ENCODE peak calls at places on chromosomes 2 and 18, in five cellular contexts. One of them, this sample, is unnamed.

GRCh38 chr2:162297925-162298552 is 20.4 kb downstream of the IFIH1 start:
- DNase-seq in neural crest cell: peak; percentile 74
- DNase-seq in tibial nerve: peak; percentile 100
- DNase-seq in stomach: peak; percentile 60
- DNase-seq in tibial artery: no peak
- DNase-seq in this sample: peak; percentile 72

GRCh38 chr2:155905640-155906039 is 426.9 kb downstream of the NR4A2 start:
- DNase-seq in tibial artery: no peak
- DNase-seq in stomach: no peak
- DNase-seq in tibial nerve: no peak
- DNase-seq in neural crest cell: no peak
- DNase-seq in this sample: no peak

GRCh38 chr2:218021536-218022071 is 18.8 kb upstream of the TNS1 start:
- DNase-seq in neural crest cell: no peak
- DNase-seq in tibial artery: peak; percentile 89
- DNase-seq in tibial nerve: no peak
- DNase-seq in stomach: no peak
- DNase-seq in this sample: no peak

GRCh38 chr2:227503433-227504406 is 31.8 kb downstream of the AGFG1 start:
- DNase-seq in stomach: peak; percentile 52
- DNase-seq in tibial artery: peak; percentile 73
- DNase-seq in neural crest cell: no peak
- DNase-seq in tibial nerve: no peak
- DNase-seq in this sample: peak; percentile 67

GRCh38 chr2:124609667-124610066 is 584.6 kb downstream of the CNTNAP5 start:
- DNase-seq in tibial artery: no peak
- DNase-seq in stomach: no peak
- DNase-seq in tibial nerve: no peak
- DNase-seq in neural crest cell: no peak
- DNase-seq in this sample: no peak

GRCh38 chr2:230906471-230907230 is 18.4 kb downstream of the GPR55 start:
- DNase-seq in tibial nerve: no peak
- DNase-seq in tibial artery: peak; percentile 58
- DNase-seq in stomach: peak; percentile 11
- DNase-seq in neural crest cell: no peak
- DNase-seq in this sample: no peak

GRCh38 chr2:3605013-3605961 is 10.4 kb downstream of the COLEC11 start:
- DNase-seq in tibial artery: peak; percentile 55
- DNase-seq in neural crest cell: no peak
- DNase-seq in stomach: no peak
- DNase-seq in tibial nerve: no peak
- DNase-seq in this sample: no peak

GRCh38 chr2:140273396-140273795 is 1493.2 kb upstream of the NXPH2 start:
- DNase-seq in tibial artery: no peak
- DNase-seq in neural crest cell: no peak
- DNase-seq in tibial nerve: no peak
- DNase-seq in stomach: no peak
- DNase-seq in this sample: no peak

GRCh38 chr2:208570851-208571763 is 164.5 kb downstream of the PTH2R start:
- DNase-seq in tibial nerve: no peak
- DNase-seq in tibial artery: no peak
- DNase-seq in stomach: no peak
- DNase-seq in neural crest cell: no peak
- DNase-seq in this sample: no peak

GRCh38 chr18:50461251-50461650 is 86.4 kb downstream of the SKA1 start:
- DNase-seq in stomach: no peak
- DNase-seq in neural crest cell: no peak
- DNase-seq in tibial nerve: no peak
- DNase-seq in tibial artery: no peak
- DNase-seq in this sample: no peak

GRCh38 chr18:79393181-79393598 is 2.5 kb upstream of the NFATC1 start:
- DNase-seq in neural crest cell: no peak
- DNase-seq in stomach: no peak
- DNase-seq in tibial nerve: no peak
- DNase-seq in tibial artery: peak; percentile 83
- DNase-seq in this sample: no peak

GRCh38 chr2:149924028-149924427 is 336.5 kb upstream of the MMADHC start:
- DNase-seq in tibial artery: no peak
- DNase-seq in neural crest cell: no peak
- DNase-seq in tibial nerve: no peak
- DNase-seq in stomach: no peak
- DNase-seq in this sample: peak; percentile 82

GRCh38 chr2:174802459-174802858 is 38.2 kb upstream of the CHRNA1 start:
- DNase-seq in tibial nerve: no peak
- DNase-seq in stomach: no peak
- DNase-seq in tibial artery: no peak
- DNase-seq in neural crest cell: no peak
- DNase-seq in this sample: no peak

GRCh38 chr2:199382091-199382490 is 75.6 kb downstream of the SATB2 start:
- DNase-seq in tibial artery: no peak
- DNase-seq in tibial nerve: no peak
- DNase-seq in stomach: no peak
- DNase-seq in neural crest cell: no peak
- DNase-seq in this sample: no peak

GRCh38 chr2:108594132-108594981 is 60.1 kb downstream of the LIMS1 start:
- DNase-seq in neural crest cell: no peak
- DNase-seq in stomach: no peak
- DNase-seq in tibial artery: no peak
- DNase-seq in tibial nerve: no peak
- DNase-seq in this sample: peak; percentile 94

GRCh38 chr2:142180820-142181533 is 50.2 kb upstream of the LRP1B start:
- DNase-seq in tibial nerve: no peak
- DNase-seq in neural crest cell: peak; percentile 21
- DNase-seq in tibial artery: no peak
- DNase-seq in stomach: no peak
- DNase-seq in this sample: peak; percentile 30

GRCh38 chr2:205700331-205701132 is 18.2 kb downstream of the NRP2 start:
- DNase-seq in stomach: no peak
- DNase-seq in tibial artery: peak; percentile 74
- DNase-seq in neural crest cell: no peak
- DNase-seq in tibial nerve: no peak
- DNase-seq in this sample: peak; percentile 49

GRCh38 chr2:83742117-83742782 is 716.8 kb downstream of the SUCLG1 start:
- DNase-seq in stomach: no peak
- DNase-seq in tibial artery: peak; percentile 60
- DNase-seq in neural crest cell: no peak
- DNase-seq in tibial nerve: peak; percentile 77
- DNase-seq in this sample: peak; percentile 95

GRCh38 chr18:61870151-61870550 is 22.7 kb downstream of the RNF152 start:
- DNase-seq in stomach: no peak
- DNase-seq in tibial nerve: no peak
- DNase-seq in tibial artery: no peak
- DNase-seq in neural crest cell: no peak
- DNase-seq in this sample: no peak

GRCh38 chr2:134262666-134263065 is 8.8 kb downstream of the MGAT5 start:
- DNase-seq in tibial nerve: no peak
- DNase-seq in stomach: no peak
- DNase-seq in neural crest cell: no peak
- DNase-seq in tibial artery: no peak
- DNase-seq in this sample: no peak

GRCh38 chr18:54203914-54204313 is 20.6 kb downstream of the MBD2 start:
- DNase-seq in neural crest cell: no peak
- DNase-seq in tibial nerve: no peak
- DNase-seq in stomach: no peak
- DNase-seq in tibial artery: no peak
- DNase-seq in this sample: no peak

GRCh38 chr2:191571163-191571769 is 106.7 kb upstream of the NABP1 start:
- DNase-seq in tibial artery: no peak
- DNase-seq in tibial nerve: no peak
- DNase-seq in neural crest cell: no peak
- DNase-seq in stomach: no peak
- DNase-seq in this sample: peak; percentile 66

GRCh38 chr2:109450574-109451265 is 163.0 kb downstream of the SEPTIN10 start:
- DNase-seq in tibial artery: peak; percentile 88
- DNase-seq in stomach: no peak
- DNase-seq in neural crest cell: no peak
- DNase-seq in tibial nerve: no peak
- DNase-seq in this sample: no peak

GRCh38 chr18:66548747-66549146 is 55.1 kb downstream of the CDH19 start:
- DNase-seq in stomach: no peak
- DNase-seq in tibial artery: no peak
- DNase-seq in neural crest cell: no peak
- DNase-seq in tibial nerve: no peak
- DNase-seq in this sample: no peak

GRCh38 chr2:144519934-144520717 is at the start of gene ZEB2:
- DNase-seq in neural crest cell: peak; percentile 59
- DNase-seq in stomach: no peak
- DNase-seq in tibial artery: peak; percentile 88
- DNase-seq in tibial nerve: peak; percentile 80
- DNase-seq in this sample: no peak

GRCh38 chr18:36440614-36441013 is 143.1 kb downstream of the FHOD3 start:
- DNase-seq in tibial artery: no peak
- DNase-seq in neural crest cell: no peak
- DNase-seq in stomach: no peak
- DNase-seq in tibial nerve: no peak
- DNase-seq in this sample: no peak

DNA sequence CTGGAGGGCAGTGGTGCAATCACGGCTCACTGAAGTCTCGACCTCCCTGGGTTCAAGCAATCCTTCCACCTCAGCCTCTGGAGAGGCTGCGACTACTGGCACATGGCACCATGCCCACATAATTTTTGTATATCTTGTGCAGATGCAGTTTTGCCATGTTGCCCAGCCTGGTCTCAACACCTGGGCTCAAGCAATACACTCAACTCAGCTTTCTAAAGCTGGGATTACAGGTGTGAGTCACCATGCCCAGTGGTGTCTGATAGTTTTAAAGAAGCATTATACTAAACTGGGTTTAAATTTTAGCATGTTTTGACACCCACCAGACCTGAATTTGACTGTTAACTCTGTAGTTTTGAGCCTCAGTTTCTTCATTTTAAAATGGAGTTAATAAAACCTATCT is 109.4 kb upstream of the SLC38A11 start:
- DNase-seq in neural crest cell: no peak
- DNase-seq in stomach: no peak
- DNase-seq in tibial nerve: no peak
- DNase-seq in tibial artery: no peak
- DNase-seq in this sample: peak; percentile 13
- TF ChIP-seq CTCF in neural crest cell: no peak
- TF ChIP-seq CTCF in stomach: no peak
- TF ChIP-seq CTCF in tibial nerve: no peak
- TF ChIP-seq CTCF in tibial artery: no peak
- TF ChIP-seq CTCF in this sample: no peak

GRCh38 chr2:166900700-166901099 is 12.4 kb downstream of the XIRP2 start:
- DNase-seq in neural crest cell: no peak
- DNase-seq in tibial nerve: no peak
- DNase-seq in tibial artery: no peak
- DNase-seq in stomach: no peak
- DNase-seq in this sample: peak; percentile 19
- TF ChIP-seq CTCF in neural crest cell: peak; percentile 38
- TF ChIP-seq CTCF in tibial nerve: no peak
- TF ChIP-seq CTCF in tibial artery: no peak
- TF ChIP-seq CTCF in stomach: no peak
- TF ChIP-seq CTCF in this sample: peak; percentile 38

DNA sequence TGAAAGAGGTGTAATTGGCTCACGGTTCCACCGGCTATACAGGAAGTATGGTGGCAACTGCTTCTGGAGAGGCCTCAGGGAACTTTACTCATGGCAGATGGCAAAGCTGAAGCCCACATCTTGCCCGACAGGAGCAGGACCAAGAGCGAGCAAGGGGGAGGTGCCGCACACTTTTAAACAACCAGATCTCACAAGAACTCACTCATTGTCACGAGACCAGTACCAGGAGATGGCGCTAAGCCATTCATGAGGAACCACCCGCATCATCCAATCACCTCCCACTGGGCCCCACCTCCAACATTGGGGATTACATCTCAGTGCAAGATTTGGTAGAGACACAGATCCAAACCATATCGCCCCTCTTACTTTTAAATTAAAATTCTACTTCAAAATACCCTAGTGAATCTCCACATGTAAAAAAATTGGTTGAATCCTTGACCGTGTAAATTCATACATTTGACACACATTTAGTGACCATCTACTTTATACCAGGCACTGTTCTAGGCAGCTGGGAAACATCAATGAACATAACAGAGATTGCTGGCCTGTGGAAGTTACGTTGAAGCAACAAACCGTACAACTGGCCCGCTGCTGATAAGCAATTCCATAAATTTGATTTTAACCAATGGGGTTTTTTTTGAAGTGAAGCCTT is 87.6 kb downstream of the ALPK2 start:
- DNase-seq in neural crest cell: no peak
- DNase-seq in tibial nerve: no peak
- DNase-seq in stomach: no peak
- DNase-seq in tibial artery: no peak
- DNase-seq in this sample: peak; percentile 43
- TF ChIP-seq CTCF in neural crest cell: peak; percentile 19
- TF ChIP-seq CTCF in tibial nerve: no peak
- TF ChIP-seq CTCF in stomach: no peak
- TF ChIP-seq CTCF in tibial artery: no peak
- TF ChIP-seq CTCF in this sample: peak; percentile 22

GRCh38 chr2:119011162-119011909 is 69.3 kb downstream of the MARCO start:
- DNase-seq in neural crest cell: peak; percentile 74
- DNase-seq in stomach: peak; percentile 49
- DNase-seq in tibial artery: no peak
- DNase-seq in tibial nerve: no peak
- DNase-seq in this sample: no peak
- TF ChIP-seq CTCF in neural crest cell: peak; percentile 80
- TF ChIP-seq CTCF in stomach: no peak
- TF ChIP-seq CTCF in tibial artery: peak; percentile 30
- TF ChIP-seq CTCF in tibial nerve: no peak
- TF ChIP-seq CTCF in this sample: peak; percentile 71

DNA sequence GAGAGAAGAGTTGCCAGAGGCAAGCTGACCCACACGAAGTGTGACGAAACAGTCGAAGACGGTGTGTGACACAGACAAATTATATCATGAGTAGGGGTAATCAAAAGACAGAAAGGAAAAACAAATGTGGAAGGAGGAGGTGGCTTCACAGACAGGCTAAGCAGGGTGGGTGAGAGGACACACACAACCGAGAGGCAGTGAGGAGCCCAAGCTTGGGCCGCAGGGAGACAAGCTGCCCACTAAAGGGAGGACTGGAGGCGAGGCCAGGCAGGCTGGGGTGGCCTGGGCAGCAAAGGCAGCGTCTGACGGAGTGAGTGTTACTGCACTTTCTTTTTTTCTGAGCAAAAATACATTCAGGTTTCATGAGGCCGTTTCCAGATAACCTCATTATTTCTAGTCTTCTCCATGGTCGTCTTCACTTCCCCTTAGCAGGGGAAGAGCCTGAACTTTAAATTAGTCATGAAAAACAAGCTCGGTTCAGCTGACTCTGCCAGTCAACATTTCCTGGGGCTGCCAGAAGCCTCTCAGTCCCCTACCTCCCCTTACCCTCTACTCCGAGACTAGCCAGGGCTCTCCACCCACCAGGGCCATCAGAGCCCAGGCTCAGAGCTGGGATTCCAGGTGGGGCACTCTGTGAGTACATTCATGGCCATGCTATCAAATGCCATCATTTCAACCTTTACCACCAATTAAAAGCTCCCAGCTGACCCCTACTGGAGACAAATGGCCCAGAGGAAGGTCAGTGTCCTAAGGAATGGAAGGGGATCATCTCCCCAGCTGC is 13.8 kb upstream of the ZFP36L2 start:
- DNase-seq in tibial artery: peak; percentile 64
- DNase-seq in tibial nerve: no peak
- DNase-seq in neural crest cell: no peak
- DNase-seq in stomach: no peak
- DNase-seq in this sample: no peak
- TF ChIP-seq CTCF in tibial artery: no peak
- TF ChIP-seq CTCF in tibial nerve: no peak
- TF ChIP-seq CTCF in neural crest cell: no peak
- TF ChIP-seq CTCF in stomach: no peak
- TF ChIP-seq CTCF in this sample: no peak